ENCODE peak calls at places on chromosomes 2 and 18, in four cellular contexts. Q, H, G and S are unnamed samples.

GRCh38 chr2:89831686-89832498 is 1140.4 kb downstream of the RPIA start:
- DNase-seq in H (no peak), Q (no peak), G (peak), S (no peak)

GRCh38 chr2:1912771-1913170 is 168.5 kb upstream of the PXDN start:
- DNase-seq in G (no peak), H (no peak), Q (no peak), S (no peak)

GRCh38 chr2:43100883-43101662 is 125.3 kb downstream of the ZFP36L2 start:
- DNase-seq in G (peak), H (no peak), Q (peak), S (peak)

GRCh38 chr2:1874101-1874865 is 130.0 kb upstream of the PXDN start:
- DNase-seq in G (no peak), H (no peak), Q (no peak), S (no peak)

GRCh38 chr2:43792653-43793052 is 18.8 kb downstream of the DYNC2LI1 start:
- DNase-seq in H (no peak), Q (no peak), G (no peak), S (no peak)

GRCh38 chr2:147989809-147990403 is 30.6 kb downstream of the ORC4 start:
- DNase-seq in G (peak), H (peak), Q (no peak), S (peak)

GRCh38 chr2:77666251-77666980 is 144.2 kb upstream of the LRRTM4 start:
- DNase-seq in H (no peak), Q (no peak), G (no peak), S (no peak)

GRCh38 chr2:60806988-60807681 is 51.1 kb downstream of the PAPOLG start:
- DNase-seq in Q (no peak), G (peak), H (no peak), S (peak)

GRCh38 chr2:237736783-237737182 is 61.8 kb upstream of the RBM44 start:
- DNase-seq in Q (no peak), H (no peak), G (no peak), S (no peak)

GRCh38 chr2:101690547-101691182 is 6.8 kb upstream of the MAP4K4 start:
- DNase-seq in H (no peak), G (no peak), Q (no peak), S (no peak)

GRCh38 chr2:213279961-213280360 is 4.3 kb upstream of the SPAG16 start:
- DNase-seq in G (no peak), Q (no peak), H (no peak), S (no peak)

GRCh38 chr2:237441605-237442004 is 27.6 kb upstream of the COL6A3 start:
- DNase-seq in G (peak), Q (no peak), H (no peak), S (no peak)

GRCh38 chr2:74368499-74368898 is 11.6 kb downstream of the DCTN1 start:
- DNase-seq in G (no peak), H (no peak), Q (no peak), S (no peak)

GRCh38 chr2:96249654-96250053 is 16.1 kb downstream of the TMEM127 start:
- DNase-seq in Q (no peak), H (no peak), G (peak), S (no peak)

GRCh38 chr2:175742367-175742766 is 259.7 kb downstream of the LNPK start:
- DNase-seq in H (no peak), G (peak), Q (no peak), S (no peak)

GRCh38 chr2:168758970-168759820 is 43.2 kb upstream of the NOSTRIN start:
- DNase-seq in G (peak), H (peak), Q (peak), S (peak)

GRCh38 chr2:180910831-180911665 is 69.4 kb upstream of the UBE2E3 start:
- DNase-seq in H (no peak), Q (no peak), G (peak), S (no peak)

GRCh38 chr18:59918320-59918755 is 18.5 kb downstream of the PMAIP1 start:
- DNase-seq in G (peak), Q (peak), H (peak), S (no peak)

GRCh38 chr2:18637196-18637595 is 47.8 kb upstream of the NT5C1B start:
- DNase-seq in Q (no peak), H (no peak), G (no peak), S (no peak)

GRCh38 chr2:125095826-125096225 is 1070.7 kb downstream of the CNTNAP5 start:
- DNase-seq in G (no peak), Q (no peak), H (no peak), S (no peak)

GRCh38 chr2:111975819-111976218 is 77.4 kb downstream of the MERTK start:
- DNase-seq in G (no peak), H (no peak), Q (no peak), S (no peak)

GRCh38 chr2:223042704-223043118 is 9.3 kb upstream of the KCNE4 start:
- DNase-seq in H (no peak), G (peak), Q (no peak), S (no peak)
- H3K27ac ChIP-seq in H (peak), G (peak), Q (peak), S (no peak)

GRCh38 chr2:24883946-24884345 is 36.1 kb downstream of the ADCY3 start:
- DNase-seq in G (peak), H (no peak), Q (no peak), S (peak)

GRCh38 chr2:24885221-24886113 is 34.6 kb downstream of the ADCY3 start:
- DNase-seq in G (peak), H (no peak), Q (no peak), S (no peak)

GRCh38 chr2:24878341-24878740 is 41.7 kb downstream of the ADCY3 start:
- DNase-seq in Q (no peak), H (no peak), G (no peak), S (no peak)

GRCh38 chr2:24881158-24881557 is 38.9 kb downstream of the ADCY3 start:
- DNase-seq in H (no peak), Q (no peak), G (no peak), S (no peak)

DNA sequence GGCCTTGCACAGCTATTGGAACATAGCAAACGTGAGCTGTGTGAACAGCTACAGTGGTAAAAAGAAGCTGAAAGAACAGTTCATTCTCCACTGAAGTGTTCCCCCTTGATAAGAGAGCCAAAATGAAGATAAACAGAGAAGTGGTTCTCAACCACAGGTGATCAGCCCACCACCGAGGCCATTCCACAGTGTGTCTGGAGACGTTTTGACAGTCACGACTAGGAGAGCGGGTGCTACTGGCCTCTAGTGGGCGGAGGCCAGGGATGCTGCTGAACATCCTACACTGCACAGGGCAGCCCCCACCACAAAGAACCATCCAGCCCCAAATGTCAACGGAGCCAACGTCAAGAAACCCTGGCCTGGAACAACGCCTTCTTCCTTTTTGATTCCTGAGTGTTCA is 38.4 kb downstream of the ADCY3 start:
- DNase-seq in Q (no peak), G (no peak), H (no peak), S (no peak)
- TF ChIP-seq CTCF in Q (no peak), G (no peak), H (no peak), S (no peak)

DNA sequence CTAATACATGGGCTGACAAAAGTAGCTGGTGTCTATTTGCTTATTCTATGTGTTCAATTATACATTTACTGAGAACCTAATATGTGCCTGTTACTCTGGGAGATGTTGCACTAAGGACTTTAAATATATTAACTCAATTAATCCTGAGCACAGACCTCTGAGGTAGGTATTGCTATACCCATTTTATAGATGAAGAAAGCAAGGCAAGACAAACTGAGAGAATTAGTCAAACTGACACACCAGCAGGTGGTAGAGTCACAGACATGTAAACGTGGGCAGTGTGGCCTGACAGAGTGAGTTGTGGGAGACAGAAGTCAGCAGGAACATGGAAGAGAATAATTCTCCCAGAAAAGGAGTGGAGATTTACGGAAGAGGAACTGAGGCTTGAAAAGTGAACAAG is 428.9 kb downstream of the LPIN1 start:
- DNase-seq in Q (no peak), G (no peak), H (no peak), S (no peak)
- TF ChIP-seq POLR2A in Q (no peak), G (no peak), H (no peak), S (no peak)

GRCh38 chr2:88602022-88602421 is 25.2 kb downstream of the EIF2AK3 start:
- DNase-seq in G (no peak), H (no peak), Q (no peak), S (no peak)
- H3K27ac ChIP-seq in G (no peak), H (no peak), Q (peak), S (peak)

GRCh38 chr2:54728669-54729120 is 5.2 kb downstream of the EML6 start:
- DNase-seq in Q (no peak), H (peak), G (peak), S (no peak)
- TF ChIP-seq CTCF in Q (no peak), H (peak), G (no peak), S (no peak)

GRCh38 chr18:31685097-31686082 is 1.0 kb upstream of the B4GALT6 start:
- DNase-seq in Q (peak), G (peak), H (peak), S (peak)
- TF ChIP-seq POLR2A in Q (no peak), G (no peak), H (peak), S (no peak)

GRCh38 chr2:201909961-201910361 is 103.6 kb downstream of the CDK15 start:
- DNase-seq in Q (no peak), G (peak), H (no peak), S (no peak)
- H3K27ac ChIP-seq in Q (no peak), G (peak), H (peak), S (no peak)

DNA sequence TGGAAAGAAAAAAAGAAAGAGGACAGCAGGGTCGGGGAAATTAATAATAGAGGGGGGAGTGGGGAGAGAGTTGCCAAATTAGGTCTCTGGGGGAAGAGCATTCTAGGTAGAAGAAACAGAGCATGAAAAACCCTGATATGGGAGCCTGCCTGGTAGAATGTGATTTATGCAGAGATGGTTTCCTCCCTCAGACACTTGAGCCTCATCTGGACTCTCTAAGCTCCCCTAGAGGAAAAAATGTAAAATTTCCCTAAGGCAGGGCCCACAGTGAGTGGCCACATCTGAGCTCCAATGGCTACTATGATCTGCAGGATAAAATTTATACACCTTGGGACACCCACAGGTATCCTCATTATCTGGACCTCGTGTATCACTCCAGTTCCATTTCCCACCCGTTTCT is 20.6 kb upstream of the EPAS1 start:
- DNase-seq in G (peak), H (peak), Q (no peak), S (no peak)
- TF ChIP-seq CTCF in G (peak), H (peak), Q (no peak), S (no peak)

GRCh38 chr2:162166745-162167144 is 14.7 kb upstream of the GCG start:
- DNase-seq in Q (no peak), G (no peak), H (no peak), S (no peak)
- TF ChIP-seq POLR2A in Q (no peak), G (no peak), H (no peak), S (no peak)

GRCh38 chr2:200763422-200763821 is 48.3 kb upstream of the BZW1 start:
- DNase-seq in G (peak), Q (no peak), H (no peak), S (no peak)

GRCh38 chr2:200765139-200765951 is 46.4 kb upstream of the BZW1 start:
- DNase-seq in Q (no peak), G (peak), H (peak), S (no peak)

GRCh38 chr2:200762127-200762526 is 49.6 kb upstream of the BZW1 start:
- DNase-seq in Q (no peak), H (no peak), G (no peak), S (no peak)

GRCh38 chr2:200767111-200767885 is 44.4 kb upstream of the BZW1 start:
- DNase-seq in Q (no peak), H (no peak), G (no peak), S (no peak)

GRCh38 chr2:200765995-200766660 is 45.6 kb upstream of the BZW1 start:
- DNase-seq in G (peak), H (no peak), Q (no peak), S (no peak)
- H3K27ac ChIP-seq in G (peak), H (peak), Q (peak), S (no peak)